ENCODE peak calls at places on chromosome 12, in ten cellular contexts. D is cardiac muscle cell; O is RWPE1; E is CD4-positive, CD25-positive, alpha-beta regulatory T cell; Z is CD8-positive, alpha-beta memory T cell; L is spleen; W is body of pancreas; Y is caudate nucleus; B is IMR-90; P is H9. I is an unnamed sample.
A peak's percentile ranks its signal among the peaks of the same experiment; 100 is the strongest.

GRCh38 chr12:53180931-53181645 is 363 bp upstream of the CSAD start:
- DNase-seq in P (peak; percentile 79), W (peak; percentile 72), O (peak; percentile 81), D (peak; percentile 90), Y (no peak), B (peak; percentile 71), Z (no peak), E (peak; percentile 69), L (peak; percentile 95), I (peak; percentile 77)

GRCh38 chr12:32455607-32456063 is 56.3 kb downstream of the FGD4 start:
- DNase-seq in P (no peak), E (no peak), Y (no peak), D (peak; percentile 69), B (peak; percentile 82), Z (peak; percentile 33), L (no peak), W (peak; percentile 16), O (peak; percentile 57), I (peak; percentile 90)

GRCh38 chr12:54352891-54353874 is 11.1 kb downstream of the GPR84 start:
- DNase-seq in D (no peak), P (peak; percentile 47), O (no peak), L (no peak), Z (no peak), Y (no peak), W (peak; percentile 72), E (no peak), B (peak; percentile 72), I (peak; percentile 71)

GRCh38 chr12:105382771-105383632 is 52.5 kb downstream of the C12orf75 start:
- DNase-seq in L (no peak), W (peak; percentile 34), Z (peak; percentile 48), E (peak; percentile 12), B (peak; percentile 73), D (peak; percentile 72), O (peak; percentile 80), P (peak; percentile 35), Y (no peak), I (peak; percentile 80)

GRCh38 chr12:108653082-108653516 is 19.4 kb upstream of the SELPLG start:
- DNase-seq in P (no peak), B (no peak), Z (no peak), E (no peak), O (no peak), W (no peak), Y (no peak), L (no peak), D (no peak), I (no peak)

GRCh38 chr12:123131291-123131831 is 19.5 kb downstream of the PITPNM2 start:
- DNase-seq in Y (no peak), L (no peak), W (no peak), B (no peak), O (no peak), D (no peak), Z (no peak), E (no peak), P (no peak), I (peak; percentile 53)

GRCh38 chr12:104314242-104314614 is 10.7 kb downstream of the EID3 start:
- DNase-seq in Z (no peak), D (no peak), P (no peak), Y (no peak), W (no peak), O (no peak), L (no peak), E (no peak), B (peak; percentile 51), I (no peak)

GRCh38 chr12:41274643-41275042 is 86.5 kb downstream of the PDZRN4 start:
- DNase-seq in O (no peak), P (no peak), Z (no peak), L (no peak), Y (no peak), B (no peak), W (no peak), E (no peak), D (no peak), I (peak; percentile 59)

DNA sequence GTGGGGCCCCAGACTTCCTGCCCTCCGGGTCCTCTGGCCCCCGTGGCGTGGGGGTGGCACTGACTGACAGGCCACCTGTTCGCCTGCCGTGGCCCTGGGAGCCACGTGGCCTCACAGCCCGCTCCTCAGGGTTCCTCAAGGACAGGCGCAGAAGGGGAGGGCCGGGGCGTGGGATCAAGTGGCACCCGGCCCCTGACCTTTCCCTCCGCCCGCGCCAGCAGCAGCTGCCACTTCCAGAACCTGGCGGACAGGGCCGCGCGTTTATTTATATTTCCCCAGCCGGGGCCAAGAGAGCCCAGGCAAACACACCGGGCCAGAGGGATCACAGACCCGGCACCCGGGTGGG is 92.6 kb downstream of the RFLNA start:
- DNase-seq in D (no peak), E (no peak), W (peak; percentile 86), L (no peak), P (no peak), O (no peak), B (no peak), Y (no peak), Z (no peak), I (no peak)
- H3K27ac ChIP-seq in D (no peak overlapping the region), E (no peak overlapping the region), W (peak overlapping the region; percentile 91), L (no peak overlapping the region), P (no peak overlapping the region), O (peak overlapping the region; percentile 96), B (peak overlapping the region; percentile 98), Y (no peak overlapping the region), Z (no peak overlapping the region), I (peak overlapping the region; percentile 77)

GRCh38 chr12:45828402-45828801 is 98.9 kb downstream of the ARID2 start:
- DNase-seq in D (no peak), Y (no peak), B (no peak), P (no peak), Z (no peak), W (no peak), L (no peak), E (no peak), O (no peak), I (no peak)
- H3K27ac ChIP-seq in D (no peak overlapping the region), Y (no peak overlapping the region), B (no peak overlapping the region), P (no peak overlapping the region), Z (no peak overlapping the region), W (no peak overlapping the region), L (no peak overlapping the region), E (no peak overlapping the region), O (no peak overlapping the region), I (no peak overlapping the region)

DNA sequence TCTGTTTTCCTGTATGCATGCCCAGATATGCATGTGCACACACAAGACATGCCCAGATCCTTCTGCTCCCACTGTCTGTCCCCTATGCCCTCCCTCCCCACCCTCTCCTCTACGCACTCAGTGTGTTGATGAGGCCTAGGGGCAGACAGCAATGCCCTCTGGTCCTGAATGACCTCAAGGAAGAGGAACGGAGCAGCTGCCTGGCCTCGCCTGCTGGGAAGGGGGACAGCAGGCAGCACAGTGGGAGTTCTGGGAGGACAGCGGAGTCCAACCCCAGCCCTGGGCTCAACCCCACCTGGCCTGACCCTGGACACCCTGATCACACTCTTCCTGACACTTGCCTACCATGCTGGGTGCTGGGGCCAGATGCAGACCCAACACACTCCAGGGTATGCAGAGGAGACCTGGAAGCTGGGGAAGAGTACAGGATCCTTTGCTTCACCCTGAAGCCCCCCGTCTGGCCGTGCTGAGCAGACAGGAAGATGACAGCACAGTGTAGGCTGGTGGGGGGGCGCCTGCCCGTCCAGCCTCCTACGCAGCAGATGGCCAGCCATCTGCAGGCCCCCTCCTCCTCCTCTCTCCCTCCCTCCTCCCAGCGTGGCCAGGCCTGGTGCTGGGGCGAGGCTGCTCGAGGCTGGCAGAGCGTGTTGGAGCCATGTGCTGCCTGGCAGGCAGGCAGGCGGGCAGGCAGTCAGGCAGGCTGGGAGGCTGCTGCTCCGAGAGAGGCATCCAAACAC is 106.6 kb upstream of the NCOR2 start:
- DNase-seq in B (no peak), E (no peak), W (no peak), O (no peak), L (no peak), Y (peak; percentile 66), Z (no peak), D (no peak), P (no peak), I (no peak)
- H3K27ac ChIP-seq in B (no peak overlapping the region), E (no peak overlapping the region), W (no peak overlapping the region), O (peak overlapping the region; percentile 60), L (no peak overlapping the region), Y (peak overlapping the region; percentile 84), Z (no peak overlapping the region), D (no peak overlapping the region), P (no peak overlapping the region), I (no peak overlapping the region)

GRCh38 chr12:7120166-7120565 is 8.5 kb downstream of the RBP5 start:
- DNase-seq in O (no peak), D (no peak), Z (no peak), E (no peak), B (no peak), L (no peak), P (no peak), W (no peak), Y (no peak), I (no peak)

GRCh38 chr12:7121324-7121723 is 7.4 kb downstream of the RBP5 start:
- DNase-seq in B (no peak), Y (no peak), D (no peak), W (no peak), O (no peak), L (no peak), P (no peak), E (no peak), Z (no peak), I (no peak)

GRCh38 chr12:7125632-7126227 is 3.0 kb downstream of the RBP5 start:
- DNase-seq in L (no peak), P (no peak), O (no peak), B (no peak), Y (no peak), W (no peak), Z (no peak), D (no peak), E (no peak), I (no peak)

GRCh38 chr12:7122876-7123769 is 5.6 kb downstream of the RBP5 start:
- DNase-seq in Y (no peak), W (no peak), B (no peak), O (no peak), Z (no peak), D (no peak), E (no peak), L (no peak), P (no peak), I (no peak)

DNA sequence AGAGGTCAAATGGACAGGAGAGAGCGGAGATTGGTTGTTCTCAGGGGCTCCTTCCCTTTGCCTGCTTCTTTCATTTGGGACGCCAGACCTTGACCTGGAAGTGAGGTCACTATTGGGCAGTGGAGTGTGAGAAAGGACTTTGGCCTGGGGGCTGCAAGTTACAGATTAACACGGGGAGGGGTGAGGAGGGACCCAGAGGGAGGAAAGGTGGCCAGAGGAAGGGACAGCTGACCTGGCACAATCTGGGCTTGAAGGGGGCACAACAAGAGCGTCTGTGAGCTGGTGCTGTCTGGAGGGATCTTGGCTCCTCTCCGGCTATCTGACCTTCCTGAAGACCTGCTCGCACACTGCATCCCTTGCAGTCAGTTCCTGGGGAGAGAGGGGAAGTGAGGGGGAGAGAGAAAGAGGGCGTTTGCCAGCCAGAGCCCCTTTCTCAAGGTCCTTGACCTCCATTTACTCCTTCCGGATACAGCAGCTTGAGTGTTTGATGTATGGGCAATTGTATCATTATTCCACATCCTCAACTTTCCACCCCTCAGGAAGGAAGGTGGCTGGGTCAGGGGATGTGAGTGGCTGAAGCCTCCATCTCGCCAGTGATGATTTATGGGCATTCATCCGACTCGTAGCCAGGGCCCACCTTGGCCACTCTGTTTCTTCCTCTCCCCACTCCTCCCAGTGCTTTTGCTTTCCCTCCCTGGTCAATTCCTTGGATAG is 4.7 kb downstream of the RBP5 start:
- DNase-seq in O (no peak), L (peak; percentile 69), Z (no peak), P (no peak), Y (no peak), D (no peak), B (no peak), E (no peak), W (no peak), I (no peak)
- H3K27ac ChIP-seq in O (no peak overlapping the region), L (peak overlapping the region; percentile 56), Z (peak overlapping the region; percentile 51), P (no peak overlapping the region), Y (no peak overlapping the region), D (no peak overlapping the region), B (no peak overlapping the region), E (no peak overlapping the region), W (no peak overlapping the region), I (no peak overlapping the region)

GRCh38 chr12:131829351-131829794 is 1.2 kb downstream of the MMP17 start:
- DNase-seq in P (peak; percentile 41), D (no peak), E (no peak), O (no peak), Y (no peak), B (no peak), L (no peak), W (no peak), Z (no peak), I (peak; percentile 22)
- H3K27ac ChIP-seq in P (no peak overlapping the region), D (no peak overlapping the region), E (no peak overlapping the region), O (peak overlapping the region; percentile 9), Y (peak overlapping the region; percentile 58), B (no peak overlapping the region), L (no peak overlapping the region), W (no peak overlapping the region), Z (no peak overlapping the region), I (no peak overlapping the region)